ENCODE peak calls at places on chromosomes 6 and 20, in seven cellular contexts. M is psoas muscle; L is transverse colon; T is cardiac muscle cell; H is sigmoid colon; A is IMR-90; X is CD8-positive, alpha-beta T cell. F is an unnamed sample. For H3K9me3, the result is how much of the 10 kb centered on the place peaks cover.

GRCh38 chr6:54810182-54810581 is 36.4 kb upstream of the FAM83B start:
- DNase-seq in M (no peak), L (no peak), T (no peak), H (no peak), A (peak), X (no peak), F (no peak)

GRCh38 chr6:127404594-127405178 is 54.5 kb downstream of the KIAA0408 start:
- DNase-seq in M (no peak), L (no peak), T (no peak), H (no peak), A (no peak), X (no peak), F (no peak)

GRCh38 chr6:122400121-122400450 is 634 bp downstream of the HSF2 start:
- DNase-seq in M (no peak), L (no peak), T (no peak), H (no peak), A (no peak), X (no peak), F (no peak)

GRCh38 chr6:147285087-147285855 is 81.1 kb downstream of the STXBP5 start:
- DNase-seq in M (no peak), L (no peak), T (peak), H (no peak), A (peak), X (no peak), F (no peak)

GRCh38 chr20:37564016-37564387 is 36.3 kb upstream of the BLCAP start:
- DNase-seq in M (no peak), L (no peak), T (no peak), H (no peak), A (no peak), X (no peak), F (no peak)

GRCh38 chr20:56208121-56208520 is 40.4 kb upstream of the MC3R start:
- DNase-seq in M (no peak), L (no peak), T (no peak), H (no peak), A (no peak), X (no peak), F (no peak)

GRCh38 chr20:4585104-4585753 is 136.5 kb upstream of the PRND start:
- DNase-seq in M (no peak), L (no peak), T (no peak), H (no peak), A (peak), X (no peak), F (no peak)

GRCh38 chr6:54892831-54893230 is 46.3 kb downstream of the FAM83B start:
- DNase-seq in M (no peak), L (no peak), T (no peak), H (no peak), A (peak), X (no peak), F (no peak)

GRCh38 chr6:70210462-70210861 is 92.4 kb downstream of the COL9A1 start:
- DNase-seq in M (no peak), L (no peak), T (peak), H (no peak), A (no peak), X (no peak), F (no peak)

GRCh38 chr20:32749914-32750637 is 6.8 kb upstream of the COMMD7 start:
- DNase-seq in M (no peak), L (no peak), T (peak), H (no peak), A (no peak), X (no peak), F (no peak)

GRCh38 chr6:130577178-130577919 is 211.5 kb downstream of the TMEM200A start:
- DNase-seq in M (no peak), L (no peak), T (no peak), H (no peak), A (no peak), X (no peak), F (no peak)

GRCh38 chr6:41182069-41183034 is 18.6 kb downstream of the TREML2 start:
- DNase-seq in M (no peak), L (peak), T (peak), H (no peak), A (peak), X (peak), F (peak)

GRCh38 chr20:49283703-49284625 is 6.1 kb upstream of the ZNFX1 start:
- DNase-seq in M (no peak), L (no peak), T (no peak), H (no peak), A (no peak), X (no peak), F (peak)
- H3K9me3 ChIP-seq in M (under half), L (under half), T (under half), H (under half), A (under half), X (half or more), F (half or more)

DNA sequence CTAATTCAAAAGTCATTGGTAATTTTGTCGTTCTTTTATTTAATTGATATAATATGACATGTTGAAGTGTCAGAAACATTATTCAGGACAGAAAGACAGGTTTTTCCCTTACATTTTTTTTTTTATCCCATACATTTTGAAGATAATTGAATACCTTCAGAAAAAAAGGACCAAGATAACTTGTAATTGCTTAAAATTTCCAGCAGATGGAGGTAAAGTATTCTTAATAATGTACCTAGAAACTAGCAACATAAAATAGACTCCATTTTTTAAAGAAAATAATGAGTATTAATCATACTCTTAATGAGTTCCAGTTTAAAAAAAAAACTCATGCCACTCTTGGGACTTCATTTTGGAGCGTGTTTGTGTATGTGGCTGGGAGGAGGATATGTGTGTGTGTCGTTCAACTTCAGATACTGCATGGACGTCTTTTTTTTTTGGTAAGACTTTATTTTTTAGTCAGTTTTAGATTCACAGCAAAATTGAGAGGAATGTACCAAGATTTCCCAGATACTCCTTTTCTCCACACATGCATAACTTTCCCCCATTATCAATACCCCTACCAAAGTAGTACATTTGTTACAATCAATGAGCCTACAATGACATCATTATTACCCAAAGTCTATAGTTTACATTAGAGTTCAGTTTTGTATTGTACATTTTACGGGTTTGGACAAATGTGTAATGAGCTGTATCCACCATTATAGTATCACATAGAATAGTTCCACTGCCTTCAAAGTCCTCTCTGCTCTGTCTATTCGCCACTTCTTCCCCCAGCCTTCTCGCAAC is 79.4 kb downstream of the ROS1 start:
- DNase-seq in M (no peak), L (no peak), T (peak), H (no peak), A (peak), X (no peak), F (no peak)
- TF ChIP-seq CTCF in M (peak), L (peak), T (peak), H (no peak), A (peak), X (peak), F (peak)

GRCh38 chr20:63351811-63352591 is 9.1 kb downstream of the CHRNA4 start:
- DNase-seq in M (no peak), L (no peak), T (peak), H (no peak), A (no peak), X (no peak), F (no peak)

GRCh38 chr20:63350597-63351379 is 10.4 kb downstream of the CHRNA4 start:
- DNase-seq in M (no peak), L (no peak), T (no peak), H (no peak), A (no peak), X (no peak), F (no peak)

GRCh38 chr20:63351380-63351700 is 9.8 kb downstream of the CHRNA4 start:
- DNase-seq in M (no peak), L (no peak), T (no peak), H (no peak), A (no peak), X (no peak), F (no peak)

GRCh38 chr20:63354636-63355385 is 6.3 kb downstream of the CHRNA4 start:
- DNase-seq in M (no peak), L (no peak), T (no peak), H (no peak), A (no peak), X (no peak), F (no peak)

DNA sequence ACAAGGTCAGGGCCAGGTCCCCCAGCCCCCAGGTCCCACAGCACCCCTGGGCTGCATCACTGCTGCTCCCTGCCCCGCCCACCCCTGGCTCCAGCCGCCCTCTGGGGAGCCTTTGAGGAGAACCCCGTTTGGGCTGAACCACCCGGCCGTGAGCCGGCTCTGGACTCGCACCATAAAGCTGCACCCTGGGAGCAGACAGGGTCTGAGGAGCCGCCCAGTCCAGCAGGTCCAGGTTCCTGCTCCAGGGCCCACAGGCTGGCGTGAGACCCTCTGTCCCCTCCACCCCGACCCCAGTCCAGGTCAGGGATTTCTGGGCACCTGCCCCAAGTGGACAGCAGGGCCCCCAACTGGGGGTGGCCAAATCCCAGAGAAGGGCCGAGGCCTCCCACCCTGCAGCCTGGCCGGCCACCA is 8.3 kb downstream of the CHRNA4 start:
- DNase-seq in M (no peak), L (no peak), T (no peak), H (no peak), A (no peak), X (no peak), F (no peak)
- H3K9me3 ChIP-seq in M (under half), L (under half), T (under half), H (under half), A (under half), X (under half), F (under half)

GRCh38 chr6:35955071-35955470 is 34.2 kb upstream of the SRPK1 start:
- DNase-seq in M (no peak), L (no peak), T (no peak), H (no peak), A (peak), X (no peak), F (no peak)

GRCh38 chr6:35954335-35954734 is 33.4 kb upstream of the SRPK1 start:
- DNase-seq in M (no peak), L (no peak), T (no peak), H (no peak), A (peak), X (no peak), F (no peak)

GRCh38 chr6:35955521-35955920 is 34.6 kb upstream of the SRPK1 start:
- DNase-seq in M (no peak), L (no peak), T (no peak), H (no peak), A (no peak), X (no peak), F (no peak)

GRCh38 chr6:35960192-35960591 is 39.3 kb upstream of the SRPK1 start:
- DNase-seq in M (no peak), L (no peak), T (no peak), H (no peak), A (peak), X (no peak), F (no peak)

GRCh38 chr6:35955970-35956369 is 35.1 kb upstream of the SRPK1 start:
- DNase-seq in M (no peak), L (no peak), T (no peak), H (no peak), A (no peak), X (no peak), F (no peak)
- TF ChIP-seq CTCF in M (peak), L (no peak), T (peak), H (no peak), A (peak), X (no peak), F (peak)

F was measured in Caco-2.